ENCODE peak calls at places on chromosomes 12 and 14, in five cellular contexts. P is ascending aorta, R is A549, M is neuronal stem cell, A is astrocyte. G is an unnamed sample. For H3K4me1, the result is how much of the 10 kb centered on the place peaks cover.

GRCh38 chr12:57603758-57604453 is 718 bp upstream of the DTX3 start:
- DNase-seq in P (peak), A (peak), M (no peak), R (no peak), G (peak)

GRCh38 chr12:95237315-95237714 is 19.7 kb downstream of the VEZT start:
- DNase-seq in A (no peak), M (no peak), R (no peak), P (no peak), G (no peak)

GRCh38 chr12:79512068-79512467 is 178.7 kb downstream of the PAWR start:
- DNase-seq in R (no peak), P (no peak), M (no peak), A (no peak), G (no peak)

GRCh38 chr12:87231818-87232217 is 797.4 kb downstream of the C12orf50 start:
- DNase-seq in M (no peak), R (no peak), P (no peak), A (no peak), G (no peak)

GRCh38 chr12:50185496-50185895 is 18.3 kb upstream of the CERS5 start:
- DNase-seq in R (no peak), P (no peak), M (no peak), A (peak), G (no peak)

GRCh38 chr14:104559769-104560585 is 19.6 kb upstream of the C14orf180 start:
- DNase-seq in R (no peak), A (no peak), P (no peak), M (no peak), G (no peak)

GRCh38 chr14:29265852-29266251 is 499.3 kb downstream of the FOXG1 start:
- DNase-seq in R (no peak), M (no peak), A (no peak), P (no peak), G (no peak)

GRCh38 chr14:74615735-74616134 is 3.7 kb upstream of the LTBP2 start:
- DNase-seq in P (no peak), R (no peak), M (no peak), A (no peak), G (no peak)

GRCh38 chr12:66829660-66830325 is 150.9 kb upstream of the GRIP1 start:
- DNase-seq in A (no peak), R (no peak), M (no peak), P (no peak), G (no peak)

GRCh38 chr14:77158175-77158908 is 16.8 kb upstream of the ZDHHC22 start:
- DNase-seq in M (peak), A (peak), P (no peak), R (no peak), G (no peak)

DNA sequence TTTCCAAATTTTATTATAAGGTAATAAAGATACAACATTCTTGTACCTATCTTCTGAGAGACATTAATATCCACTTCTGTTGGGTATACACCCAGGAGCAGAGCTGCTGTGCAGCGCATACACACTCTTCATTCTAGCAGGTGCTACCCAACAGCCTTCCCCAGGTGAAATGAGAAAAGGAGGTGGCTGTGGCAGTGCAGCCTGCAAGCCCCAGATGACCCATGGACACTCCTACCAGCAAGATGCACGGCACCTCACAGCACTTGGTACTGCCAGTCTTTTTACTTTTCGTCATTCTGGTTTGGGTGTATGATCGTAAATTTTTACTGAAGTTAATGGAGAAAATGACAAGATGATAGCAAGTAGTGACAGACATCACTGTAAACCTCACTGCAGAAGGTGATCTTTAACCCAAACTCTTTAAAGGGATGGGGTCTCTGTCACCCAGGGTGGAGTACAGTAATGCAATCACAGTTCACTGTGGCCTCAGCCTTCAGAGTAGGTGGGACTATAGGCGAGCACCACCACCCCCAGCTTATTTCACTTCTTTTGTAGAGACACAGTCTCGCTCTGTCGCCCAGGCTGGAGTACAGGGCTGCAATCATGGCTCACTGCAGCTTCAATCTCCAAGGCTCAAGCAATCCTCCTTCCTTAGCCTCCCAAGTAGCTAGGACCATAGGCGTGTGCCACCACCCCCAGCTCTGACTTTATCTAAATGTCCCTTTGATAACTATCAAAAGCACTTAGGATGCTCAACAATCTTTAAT is 26.5 kb downstream of the VPS37B start:
- DNase-seq in A (no peak), P (peak), R (no peak), M (no peak), G (no peak)
- H3K4me1 ChIP-seq in A (under half), P (under half), R (under half), M (under half), G (under half)

GRCh38 chr14:75985618-75986438 is at the start of gene IFT43:
- DNase-seq in M (peak), A (peak), R (peak), P (peak), G (peak)
- H3K4me1 ChIP-seq in M (under half), A (under half), R (under half), P (under half), G (under half)

GRCh38 chr14:97178781-97179180 is 381.6 kb downstream of the VRK1 start:
- DNase-seq in M (no peak), R (no peak), P (no peak), A (peak), G (no peak)

GRCh38 chr14:97180304-97181200 is 383.4 kb downstream of the VRK1 start:
- DNase-seq in R (peak), M (no peak), A (peak), P (no peak), G (no peak)

GRCh38 chr14:97177016-97177415 is 379.8 kb downstream of the VRK1 start:
- DNase-seq in M (no peak), A (no peak), R (peak), P (no peak), G (no peak)

GRCh38 chr14:97179573-97179972 is 382.4 kb downstream of the VRK1 start:
- DNase-seq in M (no peak), R (no peak), A (no peak), P (no peak), G (no peak)

GRCh38 chr14:97177635-97178034 is 380.5 kb downstream of the VRK1 start:
- DNase-seq in A (no peak), R (no peak), M (no peak), P (no peak), G (no peak)
- H3K4me1 ChIP-seq in A (under half), R (under half), M (under half), P (under half), G (under half)

GRCh38 chr12:47409310-47409709 is 296.5 kb downstream of the RPAP3 start:
- DNase-seq in M (no peak), P (no peak), R (no peak), A (no peak), G (no peak)
- H3K4me1 ChIP-seq in M (under half), P (under half), R (under half), A (under half), G (under half)

GRCh38 chr12:12207746-12208145 is 59.1 kb downstream of the LRP6 start:
- DNase-seq in R (no peak), M (no peak), A (peak), P (no peak), G (no peak)
- H3K4me1 ChIP-seq in R (half or more), M (under half), A (under half), P (under half), G (under half)

GRCh38 chr14:55450987-55451386 is 10.6 kb upstream of the TBPL2 start:
- DNase-seq in M (no peak), P (no peak), A (no peak), R (no peak), G (no peak)
- H3K4me1 ChIP-seq in M (under half), P (under half), A (under half), R (half or more), G (under half)

G was measured in breast epithelium.